ENCODE peak calls at places on chromosome 13, in six cellular contexts. One of them, this sample, is unnamed.

GRCh38 chr13:95494082-95494681 is 58.3 kb upstream of the CLDN10 start:
- DNase-seq in cardiac fibroblast: peak
- DNase-seq in adrenal gland: no peak
- DNase-seq in fibroblast of mammary gland: peak
- DNase-seq in DND-41: no peak
- DNase-seq in psoas muscle: no peak
- DNase-seq in this sample: no peak

GRCh38 chr13:91162180-91162579 is 185.3 kb upstream of the MIR17HG start:
- DNase-seq in psoas muscle: no peak
- DNase-seq in cardiac fibroblast: no peak
- DNase-seq in adrenal gland: no peak
- DNase-seq in fibroblast of mammary gland: no peak
- DNase-seq in DND-41: no peak
- DNase-seq in this sample: no peak

GRCh38 chr13:106299616-106300015 is 235.8 kb downstream of the EFNB2 start:
- DNase-seq in cardiac fibroblast: no peak
- DNase-seq in adrenal gland: no peak
- DNase-seq in psoas muscle: no peak
- DNase-seq in fibroblast of mammary gland: no peak
- DNase-seq in DND-41: no peak
- DNase-seq in this sample: no peak

GRCh38 chr13:113182046-113182445 is 23.6 kb downstream of the PROZ start:
- DNase-seq in fibroblast of mammary gland: no peak
- DNase-seq in psoas muscle: no peak
- DNase-seq in DND-41: no peak
- DNase-seq in adrenal gland: no peak
- DNase-seq in cardiac fibroblast: no peak
- DNase-seq in this sample: no peak

GRCh38 chr13:79810671-79811070 is 329.7 kb downstream of the NDFIP2 start:
- DNase-seq in DND-41: no peak
- DNase-seq in cardiac fibroblast: peak
- DNase-seq in fibroblast of mammary gland: no peak
- DNase-seq in adrenal gland: no peak
- DNase-seq in psoas muscle: no peak
- DNase-seq in this sample: no peak

GRCh38 chr13:21639604-21640003 is 31.3 kb upstream of the FGF9 start:
- DNase-seq in fibroblast of mammary gland: no peak
- DNase-seq in psoas muscle: no peak
- DNase-seq in cardiac fibroblast: no peak
- DNase-seq in DND-41: no peak
- DNase-seq in adrenal gland: no peak
- DNase-seq in this sample: no peak

GRCh38 chr13:30346159-30346788 is 38.9 kb upstream of the KATNAL1 start:
- DNase-seq in cardiac fibroblast: no peak
- DNase-seq in adrenal gland: no peak
- DNase-seq in DND-41: peak
- DNase-seq in fibroblast of mammary gland: no peak
- DNase-seq in psoas muscle: no peak
- DNase-seq in this sample: no peak

GRCh38 chr13:69959041-69959440 is 148.6 kb upstream of the ATXN8OS start:
- DNase-seq in psoas muscle: no peak
- DNase-seq in fibroblast of mammary gland: no peak
- DNase-seq in adrenal gland: no peak
- DNase-seq in DND-41: no peak
- DNase-seq in cardiac fibroblast: no peak
- DNase-seq in this sample: no peak

GRCh38 chr13:75226755-75227435 is 255.1 kb downstream of the TBC1D4 start:
- DNase-seq in psoas muscle: no peak
- DNase-seq in DND-41: peak
- DNase-seq in fibroblast of mammary gland: peak
- DNase-seq in adrenal gland: no peak
- DNase-seq in cardiac fibroblast: peak
- DNase-seq in this sample: no peak

DNA sequence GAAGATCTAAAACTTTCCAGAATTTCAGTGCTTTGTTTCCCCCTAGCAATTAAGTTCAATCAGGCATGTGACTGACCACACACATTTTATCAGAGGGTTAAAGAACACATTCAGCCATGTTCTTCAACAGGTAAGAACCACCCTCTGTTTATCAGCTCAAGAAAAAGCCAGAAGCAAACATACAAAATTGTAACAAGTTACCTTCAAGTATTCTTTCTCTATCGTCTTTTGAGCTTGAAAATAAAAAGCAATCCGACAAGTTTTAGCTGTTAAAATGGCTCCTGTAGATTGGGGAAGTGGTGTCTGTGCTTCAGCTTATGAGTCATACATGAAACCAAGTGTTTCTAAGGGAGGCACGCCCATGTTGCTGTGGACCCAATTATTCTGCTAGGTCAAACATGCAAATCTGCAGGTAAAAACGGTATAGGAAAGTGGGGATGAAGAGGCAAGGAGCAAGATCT is at the start of gene ELF1:
- DNase-seq in psoas muscle: no peak
- DNase-seq in cardiac fibroblast: peak
- DNase-seq in adrenal gland: peak
- DNase-seq in DND-41: peak
- DNase-seq in fibroblast of mammary gland: peak
- DNase-seq in this sample: no peak
- H3K4me3 ChIP-seq in psoas muscle: peak
- H3K4me3 ChIP-seq in cardiac fibroblast: no peak
- H3K4me3 ChIP-seq in adrenal gland: no peak
- H3K4me3 ChIP-seq in DND-41: peak
- H3K4me3 ChIP-seq in fibroblast of mammary gland: peak
- H3K4me3 ChIP-seq in this sample: peak

DNA sequence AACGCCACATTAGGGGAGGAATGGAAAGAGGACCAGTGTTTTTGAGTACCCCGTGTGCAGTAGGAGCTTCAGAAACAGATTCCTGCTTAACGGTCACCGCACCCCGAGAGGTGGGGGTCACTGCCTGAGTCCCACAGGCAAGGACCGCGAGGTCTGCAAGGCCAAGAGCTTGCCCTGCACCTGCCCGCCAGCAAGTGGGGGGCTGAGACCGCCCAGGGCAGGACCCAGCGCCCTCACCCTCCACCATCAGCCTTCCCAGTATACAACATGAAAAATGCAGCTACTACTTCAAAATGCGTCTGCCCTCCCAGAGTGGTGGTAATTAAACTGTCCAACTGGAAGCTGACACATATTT is 44.9 kb downstream of the COL4A1 start:
- DNase-seq in cardiac fibroblast: no peak
- DNase-seq in psoas muscle: no peak
- DNase-seq in adrenal gland: no peak
- DNase-seq in fibroblast of mammary gland: no peak
- DNase-seq in DND-41: no peak
- DNase-seq in this sample: no peak
- H3K4me3 ChIP-seq in cardiac fibroblast: no peak
- H3K4me3 ChIP-seq in psoas muscle: no peak
- H3K4me3 ChIP-seq in adrenal gland: no peak
- H3K4me3 ChIP-seq in fibroblast of mammary gland: no peak
- H3K4me3 ChIP-seq in DND-41: no peak
- H3K4me3 ChIP-seq in this sample: no peak

DNA sequence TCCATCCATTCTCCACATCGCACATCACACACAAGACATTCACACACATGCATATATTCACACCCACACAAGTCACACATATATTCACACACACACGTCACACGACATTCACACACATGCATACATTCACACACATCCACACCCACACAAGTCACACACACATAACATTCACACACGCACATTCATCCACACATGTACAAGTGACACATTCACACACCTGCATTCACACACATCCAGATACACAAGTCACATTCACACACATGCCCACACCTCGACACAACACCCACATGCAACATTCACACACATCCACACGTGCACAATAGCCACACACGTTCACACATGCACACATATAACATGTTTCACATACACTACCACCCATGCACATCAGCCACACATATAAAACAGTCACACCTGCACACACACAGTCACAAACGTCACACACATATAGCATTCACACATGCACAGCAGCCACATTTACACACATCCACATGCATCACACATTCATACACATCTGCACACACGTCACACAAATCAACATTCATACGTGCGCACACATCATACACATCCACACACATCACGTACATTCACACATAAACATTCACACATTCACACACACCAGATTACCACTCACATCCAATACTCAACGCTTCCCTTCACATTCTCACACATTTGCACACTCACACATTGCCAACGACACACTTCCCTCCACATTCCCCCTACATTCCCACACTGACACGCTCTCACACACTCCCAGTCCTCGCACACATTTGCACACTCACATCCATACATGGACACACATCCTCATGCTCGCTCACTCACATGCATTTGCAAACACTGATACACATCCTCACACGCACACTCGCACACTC is 41.0 kb downstream of the ANKRD10 start:
- DNase-seq in DND-41: no peak
- DNase-seq in fibroblast of mammary gland: no peak
- DNase-seq in psoas muscle: no peak
- DNase-seq in cardiac fibroblast: no peak
- DNase-seq in adrenal gland: no peak
- DNase-seq in this sample: no peak
- H3K4me3 ChIP-seq in DND-41: peak
- H3K4me3 ChIP-seq in fibroblast of mammary gland: peak
- H3K4me3 ChIP-seq in psoas muscle: peak
- H3K4me3 ChIP-seq in cardiac fibroblast: peak
- H3K4me3 ChIP-seq in adrenal gland: no peak
- H3K4me3 ChIP-seq in this sample: peak

GRCh38 chr13:99967884-99968520 is 3.6 kb downstream of the ZIC5 start:
- DNase-seq in DND-41: no peak
- DNase-seq in adrenal gland: no peak
- DNase-seq in fibroblast of mammary gland: no peak
- DNase-seq in cardiac fibroblast: no peak
- DNase-seq in psoas muscle: no peak
- DNase-seq in this sample: no peak
- H3K4me3 ChIP-seq in DND-41: no peak
- H3K4me3 ChIP-seq in adrenal gland: no peak
- H3K4me3 ChIP-seq in fibroblast of mammary gland: no peak
- H3K4me3 ChIP-seq in cardiac fibroblast: no peak
- H3K4me3 ChIP-seq in psoas muscle: peak
- H3K4me3 ChIP-seq in this sample: peak

GRCh38 chr13:35979378-35979911 is 151.7 kb downstream of the DCLK1 start:
- DNase-seq in cardiac fibroblast: peak
- DNase-seq in DND-41: no peak
- DNase-seq in psoas muscle: peak
- DNase-seq in fibroblast of mammary gland: peak
- DNase-seq in adrenal gland: peak
- DNase-seq in this sample: peak
- H3K4me3 ChIP-seq in cardiac fibroblast: no peak
- H3K4me3 ChIP-seq in DND-41: no peak
- H3K4me3 ChIP-seq in psoas muscle: no peak
- H3K4me3 ChIP-seq in fibroblast of mammary gland: no peak
- H3K4me3 ChIP-seq in adrenal gland: no peak
- H3K4me3 ChIP-seq in this sample: peak

DNA sequence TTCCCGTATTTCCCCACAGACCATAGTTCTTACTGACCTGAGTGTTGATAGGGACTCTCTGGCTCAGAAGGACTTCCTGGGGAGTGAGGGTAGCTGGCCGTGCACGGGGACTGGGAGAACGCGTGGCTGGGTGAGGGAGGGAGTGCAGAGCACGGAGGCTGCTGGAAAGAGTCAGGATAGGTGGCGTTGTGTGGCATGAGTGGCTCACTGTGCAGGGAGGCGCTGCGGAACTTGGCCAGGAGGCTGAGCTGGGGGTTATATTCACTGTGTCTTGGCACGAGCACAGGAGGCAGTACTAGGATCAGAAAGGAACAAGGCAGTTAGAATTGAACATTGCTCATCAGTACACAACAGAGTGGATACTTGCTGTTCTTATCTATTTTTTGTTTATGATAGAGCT is 47.4 kb downstream of the SMAD9 start:
- DNase-seq in fibroblast of mammary gland: no peak
- DNase-seq in adrenal gland: no peak
- DNase-seq in DND-41: no peak
- DNase-seq in psoas muscle: peak
- DNase-seq in cardiac fibroblast: no peak
- DNase-seq in this sample: no peak
- H3K4me3 ChIP-seq in fibroblast of mammary gland: no peak
- H3K4me3 ChIP-seq in adrenal gland: no peak
- H3K4me3 ChIP-seq in DND-41: no peak
- H3K4me3 ChIP-seq in psoas muscle: no peak
- H3K4me3 ChIP-seq in cardiac fibroblast: no peak
- H3K4me3 ChIP-seq in this sample: no peak

GRCh38 chr13:97429681-97430081 is 4.3 kb upstream of the RAP2A start:
- DNase-seq in cardiac fibroblast: peak
- DNase-seq in psoas muscle: no peak
- DNase-seq in DND-41: no peak
- DNase-seq in fibroblast of mammary gland: peak
- DNase-seq in adrenal gland: no peak
- DNase-seq in this sample: no peak
- H3K4me3 ChIP-seq in cardiac fibroblast: no peak
- H3K4me3 ChIP-seq in psoas muscle: peak
- H3K4me3 ChIP-seq in DND-41: no peak
- H3K4me3 ChIP-seq in fibroblast of mammary gland: peak
- H3K4me3 ChIP-seq in adrenal gland: no peak
- H3K4me3 ChIP-seq in this sample: peak

DNA sequence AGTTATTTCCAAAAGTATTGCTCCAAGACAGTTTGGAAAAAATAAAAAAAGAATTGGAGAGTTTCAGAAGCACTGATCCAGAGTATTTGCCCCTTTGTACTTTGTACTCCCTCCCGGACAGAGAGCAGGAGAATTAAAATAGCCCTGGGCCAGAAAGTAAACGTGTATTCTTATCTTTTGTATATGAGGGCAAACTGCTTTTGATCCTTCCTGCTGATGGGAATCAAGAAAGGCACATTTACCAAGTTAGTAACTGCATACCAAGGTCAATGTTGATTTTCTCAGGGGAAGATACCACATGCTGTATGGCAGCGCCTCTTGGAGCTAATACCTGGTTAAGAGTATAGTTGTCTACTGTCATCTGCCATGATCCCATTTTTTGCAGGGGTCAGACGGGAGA is 10.9 kb upstream of the RB1 start:
- DNase-seq in psoas muscle: no peak
- DNase-seq in cardiac fibroblast: no peak
- DNase-seq in DND-41: no peak
- DNase-seq in adrenal gland: no peak
- DNase-seq in fibroblast of mammary gland: no peak
- DNase-seq in this sample: no peak
- H3K4me3 ChIP-seq in psoas muscle: no peak
- H3K4me3 ChIP-seq in cardiac fibroblast: no peak
- H3K4me3 ChIP-seq in DND-41: no peak
- H3K4me3 ChIP-seq in adrenal gland: no peak
- H3K4me3 ChIP-seq in fibroblast of mammary gland: no peak
- H3K4me3 ChIP-seq in this sample: no peak

GRCh38 chr13:66659291-66660012 is 570.7 kb downstream of the PCDH9 start:
- DNase-seq in cardiac fibroblast: peak
- DNase-seq in adrenal gland: no peak
- DNase-seq in DND-41: no peak
- DNase-seq in psoas muscle: no peak
- DNase-seq in fibroblast of mammary gland: peak
- DNase-seq in this sample: no peak
- H3K4me3 ChIP-seq in cardiac fibroblast: no peak
- H3K4me3 ChIP-seq in adrenal gland: no peak
- H3K4me3 ChIP-seq in DND-41: no peak
- H3K4me3 ChIP-seq in psoas muscle: peak
- H3K4me3 ChIP-seq in fibroblast of mammary gland: no peak
- H3K4me3 ChIP-seq in this sample: no peak

DNA sequence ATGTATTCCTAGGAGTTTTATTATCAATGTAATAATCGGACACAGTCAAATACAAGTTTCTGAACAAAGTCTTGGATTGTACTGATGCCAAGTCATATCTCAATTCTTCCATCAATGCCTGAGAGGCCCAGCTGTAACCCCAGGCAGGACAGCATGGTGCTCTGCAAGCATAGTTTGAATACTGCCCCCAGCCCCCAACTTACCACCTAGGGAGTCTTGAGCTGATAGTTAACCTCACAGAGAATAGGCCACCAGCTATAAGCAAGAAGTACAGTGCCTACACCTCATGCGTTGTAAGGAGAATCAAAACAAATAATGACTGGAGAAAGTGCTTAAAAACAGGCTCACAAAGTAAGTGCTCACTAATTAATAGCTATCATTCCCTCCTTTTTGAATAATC is 2.7 kb downstream of the PROSER1 start:
- DNase-seq in psoas muscle: no peak
- DNase-seq in adrenal gland: no peak
- DNase-seq in DND-41: no peak
- DNase-seq in fibroblast of mammary gland: no peak
- DNase-seq in cardiac fibroblast: no peak
- DNase-seq in this sample: no peak
- H3K4me3 ChIP-seq in psoas muscle: peak
- H3K4me3 ChIP-seq in adrenal gland: no peak
- H3K4me3 ChIP-seq in DND-41: peak
- H3K4me3 ChIP-seq in fibroblast of mammary gland: peak
- H3K4me3 ChIP-seq in cardiac fibroblast: peak
- H3K4me3 ChIP-seq in this sample: peak